ENCODE peak calls at places on chromosomes 6 and 20, in nine cellular contexts. N is HL-60; J is B cell; V is fibroblast of the aortic adventitia; B is lung; D is CD8-positive, alpha-beta T cell; X is CD4-positive, alpha-beta T cell; K is AG10803; Y is transverse colon. R is an unnamed sample.

GRCh38 chr6:34369385-34369784 is 23.1 kb downstream of the NUDT3 start:
- DNase-seq in N (no peak), J (no peak), D (no peak), Y (no peak), K (no peak), X (no peak), V (no peak), B (no peak), R (no peak)

GRCh38 chr20:2246081-2246491 is 49.7 kb upstream of the TGM3 start:
- DNase-seq in Y (no peak), V (no peak), K (peak; percentile 41), X (no peak), J (no peak), D (no peak), N (no peak), B (no peak), R (no peak)

GRCh38 chr20:46604551-46605133 is 46.6 kb downstream of the SLC13A3 start:
- DNase-seq in V (no peak), K (no peak), N (no peak), X (no peak), Y (no peak), J (no peak), D (no peak), B (no peak), R (no peak)

GRCh38 chr6:4250645-4251044 is 115.3 kb upstream of the ECI2 start:
- DNase-seq in N (no peak), X (no peak), V (no peak), D (no peak), J (no peak), K (no peak), Y (no peak), B (no peak), R (no peak)

GRCh38 chr6:113879186-113880096 is 22.3 kb downstream of the MARCKS start:
- DNase-seq in X (no peak), K (peak; percentile 80), B (no peak), V (peak; percentile 86), N (peak; percentile 67), D (no peak), J (peak; percentile 41), Y (peak; percentile 63), R (peak; percentile 52)

GRCh38 chr20:1328680-1329330 is at the start of gene SDCBP2:
- DNase-seq in X (no peak), Y (peak; percentile 92), K (no peak), B (peak; percentile 66), J (no peak), D (no peak), V (no peak), N (no peak), R (no peak)

GRCh38 chr20:58512808-58513552 is 2.2 kb downstream of the APCDD1L start:
- DNase-seq in N (no peak), D (no peak), V (no peak), X (no peak), J (no peak), K (no peak), Y (no peak), B (no peak), R (no peak)

GRCh38 chr6:170437719-170438401 is 115.2 kb downstream of the PSMB1 start:
- DNase-seq in N (no peak), K (no peak), V (no peak), B (no peak), J (no peak), X (no peak), Y (no peak), D (no peak), R (no peak)

GRCh38 chr6:62039602-62040001 is 246.4 kb downstream of the KHDRBS2 start:
- DNase-seq in X (no peak), D (no peak), J (no peak), V (no peak), N (no peak), Y (no peak), K (no peak), B (no peak), R (no peak)

GRCh38 chr6:3023663-3024483 is 24.2 kb downstream of the NQO2 start:
- DNase-seq in K (peak; percentile 93), J (peak; percentile 72), V (peak; percentile 94), Y (peak; percentile 93), B (peak; percentile 92), N (peak; percentile 97), X (peak; percentile 90), D (peak; percentile 55), R (peak; percentile 88)

GRCh38 chr20:20740595-20740994 is 28.2 kb upstream of the RALGAPA2 start:
- DNase-seq in N (peak; percentile 82), V (no peak), K (no peak), B (no peak), Y (no peak), X (no peak), J (no peak), D (no peak), R (no peak)

GRCh38 chr6:112990971-112991370 is 643.8 kb downstream of the RFPL4B start:
- DNase-seq in Y (no peak), D (no peak), B (no peak), J (no peak), N (no peak), X (no peak), K (peak; percentile 19), V (no peak), R (no peak)

GRCh38 chr6:21972516-21972915 is 324.3 kb downstream of the PRL start:
- DNase-seq in X (no peak), D (no peak), V (no peak), J (no peak), N (no peak), Y (no peak), K (no peak), B (no peak), R (no peak)

GRCh38 chr6:157468054-157468453 is 87.1 kb downstream of the ZDHHC14 start:
- DNase-seq in B (no peak), D (no peak), V (no peak), X (no peak), N (no peak), K (no peak), J (no peak), Y (no peak), R (no peak)

GRCh38 chr6:157469378-157469777 is 88.4 kb downstream of the ZDHHC14 start:
- DNase-seq in B (no peak), V (no peak), J (no peak), N (no peak), K (peak; percentile 65), Y (no peak), X (no peak), D (no peak), R (no peak)

GRCh38 chr6:157468574-157468973 is 87.6 kb downstream of the ZDHHC14 start:
- DNase-seq in Y (no peak), K (no peak), B (no peak), J (no peak), X (no peak), N (no peak), D (no peak), V (no peak), R (no peak)

GRCh38 chr6:157464653-157465535 is 83.9 kb downstream of the ZDHHC14 start:
- DNase-seq in B (no peak), D (no peak), K (no peak), J (no peak), N (no peak), Y (no peak), V (peak; percentile 2), X (no peak), R (peak; percentile 53)

GRCh38 chr6:157466340-157466643 is 85.3 kb downstream of the ZDHHC14 start:
- DNase-seq in Y (no peak), D (no peak), J (no peak), B (no peak), N (no peak), X (no peak), K (no peak), V (no peak), R (no peak)
- TF ChIP-seq CTCF in Y (no peak), D (no peak), J (no peak), B (no peak), N (no peak), X (no peak), K (no peak), V (no peak), R (no peak)

GRCh38 chr6:57069920-57070331 is 20.1 kb upstream of the ZNF451 start:
- DNase-seq in Y (no peak), N (no peak), B (no peak), X (no peak), D (no peak), J (no peak), K (no peak), V (peak; percentile 52), R (no peak)
- TF ChIP-seq CTCF in Y (no peak), N (no peak), B (no peak), X (no peak), D (no peak), J (no peak), K (no peak), V (no peak), R (no peak)

GRCh38 chr20:32294071-32294470 is 16.6 kb downstream of the KIF3B start:
- DNase-seq in B (no peak), V (no peak), K (no peak), D (no peak), N (no peak), Y (no peak), J (no peak), X (no peak), R (no peak)

GRCh38 chr20:32292548-32292947 is 15.1 kb downstream of the KIF3B start:
- DNase-seq in N (no peak), V (no peak), B (no peak), X (no peak), Y (no peak), K (no peak), J (no peak), D (no peak), R (no peak)

GRCh38 chr20:32296874-32297420 is 19.5 kb downstream of the KIF3B start:
- DNase-seq in K (no peak), V (peak; percentile 46), X (no peak), D (no peak), B (no peak), J (no peak), N (no peak), Y (no peak), R (no peak)

GRCh38 chr20:32297439-32297838 is 20.0 kb downstream of the KIF3B start:
- DNase-seq in J (no peak), N (no peak), X (no peak), D (no peak), K (no peak), V (no peak), Y (no peak), B (no peak), R (no peak)

GRCh38 chr20:32296412-32296811 is 19.0 kb downstream of the KIF3B start:
- DNase-seq in B (no peak), Y (no peak), N (no peak), X (no peak), V (peak; percentile 69), D (no peak), K (no peak), J (no peak), R (no peak)
- TF ChIP-seq CTCF in B (no peak), Y (no peak), N (no peak), X (no peak), V (no peak), D (no peak), K (no peak), J (no peak), R (no peak)

DNA sequence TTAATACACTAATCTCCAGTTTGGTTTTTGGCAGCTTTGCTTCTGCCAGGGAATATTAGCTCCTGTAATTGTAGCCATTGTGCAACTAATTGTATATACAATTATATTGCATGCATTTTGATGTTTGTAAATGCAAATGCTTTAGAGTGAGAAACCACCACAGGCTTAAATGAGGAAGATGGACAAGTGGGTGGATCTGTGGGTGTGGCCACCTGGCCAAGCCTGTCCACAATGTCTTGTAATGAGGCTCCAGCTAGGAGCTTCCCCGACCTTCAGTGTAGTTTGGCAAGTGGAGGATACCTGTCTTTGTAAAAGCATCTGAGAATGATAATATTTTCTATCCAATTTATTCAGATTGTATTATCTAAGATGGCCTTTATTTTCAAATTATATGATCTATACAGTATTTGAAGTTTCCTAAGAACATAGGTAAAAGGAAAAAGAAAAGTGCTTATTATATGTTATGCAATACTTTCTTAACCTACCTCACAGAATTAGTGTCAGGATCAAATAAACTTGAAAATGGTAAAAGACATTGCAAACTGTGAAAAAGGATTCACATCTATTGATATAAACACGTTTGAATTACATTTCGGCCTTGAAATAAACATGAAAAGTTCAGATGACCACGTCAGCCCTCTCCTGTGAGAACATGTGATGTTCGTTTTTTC is 49.3 kb upstream of the ARID1B start:
- DNase-seq in Y (no peak), X (no peak), D (no peak), B (no peak), J (no peak), V (no peak), N (peak; percentile 40), K (no peak), R (no peak)
- TF ChIP-seq CTCF in Y (no peak), X (no peak), D (no peak), B (no peak), J (no peak), V (no peak), N (no peak), K (no peak), R (no peak)